ENCODE peak calls at places on chromosomes 6 and 20, in nine cellular contexts. D is LHCN-M2, H is hypothalamus, O is nephron progenitor cell, I is amniotic stem cell, C is M059J, G is GM06990, Q is AG09309, W is stomach. M is an unnamed sample.

GRCh38 chr6:33949877-33950831 is 146.4 kb upstream of the MLN start:
- DNase-seq in H (no peak), O (no peak), W (no peak), C (no peak), Q (no peak), G (no peak), I (no peak), D (no peak), M (peak)

GRCh38 chr6:100504786-100505737 is 40.3 kb upstream of the SIM1 start:
- DNase-seq in Q (peak), H (no peak), D (peak), O (no peak), C (peak), G (no peak), W (no peak), I (peak), M (no peak)

GRCh38 chr20:50221501-50222323 is 31.1 kb downstream of the CEBPB start:
- DNase-seq in H (no peak), C (peak), Q (peak), I (no peak), O (peak), D (peak), G (no peak), W (no peak), M (no peak)

GRCh38 chr20:50395258-50395729 is 114.9 kb upstream of the PTPN1 start:
- DNase-seq in C (peak), Q (no peak), O (no peak), I (no peak), W (peak), H (no peak), D (peak), G (no peak), M (no peak)

GRCh38 chr6:36755435-36756348 is 58.1 kb downstream of the RAB44 start:
- DNase-seq in I (no peak), O (no peak), C (peak), D (peak), Q (no peak), H (no peak), W (peak), G (peak), M (no peak)

GRCh38 chr20:11379257-11380011 is 538.3 kb upstream of the BTBD3 start:
- DNase-seq in O (peak), G (no peak), D (no peak), C (no peak), I (no peak), Q (no peak), H (no peak), W (no peak), M (peak)

GRCh38 chr6:33211666-33212422 is 3.5 kb downstream of the RING1 start:
- DNase-seq in G (no peak), Q (no peak), O (no peak), I (no peak), W (no peak), C (no peak), D (no peak), H (no peak), M (no peak)

GRCh38 chr6:3259491-3259958 is 778 bp downstream of the PSMG4 start:
- DNase-seq in C (peak), W (peak), G (peak), O (peak), H (no peak), D (peak), Q (no peak), I (no peak), M (peak)

GRCh38 chr6:113350521-113350920 is 506.6 kb upstream of the MARCKS start:
- DNase-seq in W (no peak), Q (no peak), C (no peak), D (peak), O (no peak), I (no peak), G (no peak), H (no peak), M (no peak)

GRCh38 chr20:37727957-37728634 is 34.3 kb downstream of the CTNNBL1 start:
- DNase-seq in D (no peak), I (no peak), W (no peak), Q (no peak), C (no peak), H (no peak), G (no peak), O (no peak), M (no peak)

GRCh38 chr6:74277749-74278148 is 581.7 kb downstream of the CD109 start:
- DNase-seq in I (no peak), W (no peak), Q (no peak), O (no peak), H (no peak), C (peak), G (no peak), D (peak), M (no peak)

GRCh38 chr6:30317913-30318589 is 8.7 kb upstream of the TRIM39 start:
- DNase-seq in W (no peak), H (no peak), O (no peak), G (no peak), D (no peak), I (no peak), C (no peak), Q (no peak), M (no peak)

GRCh38 chr20:63253438-63254236 is 626 bp downstream of the NKAIN4 start:
- DNase-seq in W (no peak), Q (no peak), C (no peak), I (no peak), O (peak), H (no peak), G (no peak), D (no peak), M (peak)

GRCh38 chr6:33929575-33930288 is 125.9 kb upstream of the MLN start:
- DNase-seq in W (no peak), Q (no peak), D (peak), G (no peak), H (no peak), I (no peak), C (no peak), O (peak), M (no peak)